ENCODE peak calls at places on chromosome 19, in four cellular contexts. S, N, A and O are unnamed samples.

GRCh38 chr19:5893907-5894703 is 9.5 kb downstream of the NDUFA11 start:
- ATAC-seq in S (peak), N (no peak), A (no peak), O (no peak)

GRCh38 chr19:5587661-5588060 is 19.9 kb upstream of the TINCR start:
- ATAC-seq in S (no peak), N (no peak), A (no peak), O (no peak)

GRCh38 chr19:47187797-47188196 is 43.2 kb downstream of the BBC3 start:
- ATAC-seq in S (no peak), N (no peak), A (no peak), O (no peak)

GRCh38 chr19:51571599-51571998 is 516 bp downstream of the ZNF175 start:
- ATAC-seq in S (peak), N (peak), A (peak), O (no peak)

GRCh38 chr19:31725051-31725450 is 375.8 kb upstream of the TSHZ3 start:
- ATAC-seq in S (no peak), N (no peak), A (no peak), O (no peak)

GRCh38 chr19:45630463-45630862 is 8.7 kb downstream of the EML2 start:
- ATAC-seq in S (no peak), N (peak), A (peak), O (no peak)

GRCh38 chr19:14370169-14370998 is 10.9 kb upstream of the ADGRE5 start:
- ATAC-seq in S (no peak), N (no peak), A (peak), O (peak)

GRCh38 chr19:57302020-57302465 is 18.2 kb upstream of the ZNF543 start:
- ATAC-seq in S (peak), N (peak), A (peak), O (no peak)

GRCh38 chr19:746208-746819 is 4.6 kb upstream of the MISP start:
- ATAC-seq in S (no peak), N (no peak), A (no peak), O (peak)

GRCh38 chr19:55432355-55432959 is 10.6 kb downstream of the SHISA7 start:
- ATAC-seq in S (no peak), N (no peak), A (no peak), O (no peak)

GRCh38 chr19:11106477-11106876 is 17.2 kb downstream of the LDLR start:
- ATAC-seq in S (peak), N (no peak), A (no peak), O (no peak)

GRCh38 chr19:10667867-10668266 is 13.7 kb downstream of the ILF3 start:
- ATAC-seq in S (no peak), N (no peak), A (peak), O (peak)

GRCh38 chr19:40377876-40378385 is 12.1 kb downstream of the HIPK4 start:
- ATAC-seq in S (no peak), N (no peak), A (no peak), O (no peak)

GRCh38 chr19:29662604-29663404 is 2.5 kb upstream of the PLEKHF1 start:
- ATAC-seq in S (peak), N (no peak), A (no peak), O (no peak)

GRCh38 chr19:6774821-6775707 is 2.6 kb downstream of the VAV1 start:
- ATAC-seq in S (no peak), N (no peak), A (no peak), O (no peak)

GRCh38 chr19:58134244-58134643 is 16.3 kb downstream of the ZNF329 start:
- ATAC-seq in S (no peak), N (no peak), A (no peak), O (no peak)

GRCh38 chr19:10544753-10545251 is 1.1 kb downstream of the ATG4D start:
- ATAC-seq in S (no peak), N (no peak), A (no peak), O (no peak)

GRCh38 chr19:54172413-54172763 is 572 bp downstream of the TMC4 start:
- ATAC-seq in S (no peak), N (no peak), A (no peak), O (no peak)

GRCh38 chr19:39970424-39970673 is 616 bp upstream of the PSMC4 start:
- ATAC-seq in S (no peak), N (peak), A (peak), O (peak)

GRCh38 chr19:16094360-16095070 is 17.2 kb upstream of the RAB8A start:
- ATAC-seq in S (no peak), N (no peak), A (no peak), O (no peak)